ENCODE peak calls at places on chromosome 19, in seven cellular contexts. I, C, O, R, G, T and S are unnamed samples.

GRCh38 chr19:41744850-41745249 is 10.5 kb upstream of the CEACAM6 start:
- DNase-seq in R (no peak), I (no peak), T (no peak), O (no peak), C (no peak), G (no peak), S (no peak)

GRCh38 chr19:15283141-15283885 is 49.0 kb downstream of the BRD4 start:
- DNase-seq in T (no peak), G (peak), I (no peak), O (peak), C (no peak), R (no peak), S (no peak)

GRCh38 chr19:14890616-14891379 is 4.9 kb upstream of the OR7A17 start:
- DNase-seq in G (no peak), I (no peak), O (no peak), T (no peak), C (peak), R (peak), S (no peak)

GRCh38 chr19:36409841-36410240 is 8.6 kb downstream of the ZFP82 start:
- DNase-seq in C (no peak), I (no peak), G (no peak), T (no peak), R (no peak), O (no peak), S (no peak)

GRCh38 chr19:8334458-8335342 is 8.4 kb downstream of the KANK3 start:
- DNase-seq in T (no peak), R (no peak), G (peak), O (no peak), C (no peak), I (peak), S (peak)

GRCh38 chr19:3682741-3683404 is 17.4 kb downstream of the PIP5K1C start:
- DNase-seq in I (no peak), C (no peak), T (no peak), O (no peak), G (peak), R (no peak), S (no peak)

GRCh38 chr19:49133621-49134454 is 14.5 kb downstream of the PPFIA3 start:
- DNase-seq in C (no peak), I (no peak), T (no peak), G (peak), R (no peak), O (peak), S (peak)

GRCh38 chr19:13797870-13798269 is 2.6 kb downstream of the ZSWIM4 start:
- DNase-seq in I (no peak), T (no peak), G (peak), O (no peak), R (no peak), C (no peak), S (no peak)

GRCh38 chr19:33749619-33750175 is 47.0 kb upstream of the KCTD15 start:
- DNase-seq in T (no peak), C (no peak), G (no peak), R (no peak), I (no peak), O (no peak), S (no peak)

GRCh38 chr19:38017504-38018150 is 110.6 kb downstream of the SIPA1L3 start:
- DNase-seq in G (no peak), O (no peak), T (no peak), I (no peak), R (no peak), C (no peak), S (no peak)

GRCh38 chr19:10113592-10113963 is 2.1 kb downstream of the P2RY11 start:
- DNase-seq in G (no peak), R (no peak), T (no peak), I (no peak), O (no peak), C (no peak), S (no peak)

GRCh38 chr19:1259873-1260748 is 9.0 kb upstream of the CIRBP start:
- DNase-seq in R (no peak), O (peak), G (no peak), T (no peak), I (no peak), C (no peak), S (no peak)

GRCh38 chr19:28878862-28879566 is 333.9 kb downstream of the UQCRFS1 start:
- DNase-seq in G (peak), O (peak), R (peak), T (peak), C (peak), I (peak), S (peak)

GRCh38 chr19:16143399-16144215 is at the start of gene HSH2D:
- DNase-seq in C (no peak), R (no peak), T (peak), I (peak), O (peak), G (no peak), S (peak)